ENCODE peak calls at places on chromosomes 13 and 19, in seven cellular contexts. One of them, this sample, is unnamed.

GRCh38 chr19:16074488-16075365 is 1.6 kb upstream of the TPM4 start:
- DNase-seq in GM23338: no peak
- DNase-seq in HCT116: no peak
- DNase-seq in endothelial cell of umbilical vein: no peak
- DNase-seq in K562: no peak
- DNase-seq in H1: peak; percentile 38
- DNase-seq in GM12878: no peak
- DNase-seq in this sample: no peak

GRCh38 chr13:35891973-35892441 is 239.2 kb downstream of the DCLK1 start:
- DNase-seq in GM23338: no peak
- DNase-seq in HCT116: no peak
- DNase-seq in endothelial cell of umbilical vein: no peak
- DNase-seq in K562: no peak
- DNase-seq in H1: no peak
- DNase-seq in GM12878: no peak
- DNase-seq in this sample: no peak

GRCh38 chr13:20064128-20064527 is 96.7 kb downstream of the GJA3 start:
- DNase-seq in GM23338: no peak
- DNase-seq in HCT116: no peak
- DNase-seq in endothelial cell of umbilical vein: peak; percentile 28
- DNase-seq in K562: no peak
- DNase-seq in H1: no peak
- DNase-seq in GM12878: no peak
- DNase-seq in this sample: no peak

GRCh38 chr13:77696006-77696862 is 1.3 kb upstream of the SLAIN1 start:
- DNase-seq in GM23338: peak; percentile 64
- DNase-seq in HCT116: no peak
- DNase-seq in endothelial cell of umbilical vein: peak; percentile 12
- DNase-seq in K562: no peak
- DNase-seq in H1: no peak
- DNase-seq in GM12878: no peak
- DNase-seq in this sample: no peak

GRCh38 chr13:28532226-28533048 is 37.5 kb upstream of the FLT1 start:
- DNase-seq in GM23338: peak; percentile 72
- DNase-seq in HCT116: no peak
- DNase-seq in endothelial cell of umbilical vein: peak; percentile 69
- DNase-seq in K562: peak; percentile 64
- DNase-seq in H1: peak; percentile 71
- DNase-seq in GM12878: no peak
- DNase-seq in this sample: no peak

GRCh38 chr13:110874508-110874960 is 40.3 kb downstream of the ANKRD10 start:
- DNase-seq in GM23338: peak; percentile 93
- DNase-seq in HCT116: peak; percentile 39
- DNase-seq in endothelial cell of umbilical vein: peak; percentile 43
- DNase-seq in K562: peak; percentile 91
- DNase-seq in H1: peak; percentile 93
- DNase-seq in GM12878: no peak
- DNase-seq in this sample: no peak

GRCh38 chr13:45224181-45224580 is 23.3 kb upstream of the KCTD4 start:
- DNase-seq in GM23338: no peak
- DNase-seq in HCT116: no peak
- DNase-seq in endothelial cell of umbilical vein: no peak
- DNase-seq in K562: no peak
- DNase-seq in H1: no peak
- DNase-seq in GM12878: no peak
- DNase-seq in this sample: no peak

GRCh38 chr13:39406688-39407087 is 196.3 kb downstream of the LHFPL6 start:
- DNase-seq in GM23338: peak; percentile 61
- DNase-seq in HCT116: no peak
- DNase-seq in endothelial cell of umbilical vein: no peak
- DNase-seq in K562: peak; percentile 9
- DNase-seq in H1: no peak
- DNase-seq in GM12878: peak; percentile 9
- DNase-seq in this sample: no peak

GRCh38 chr19:10352764-10353671 is 13.6 kb upstream of the ICAM3 start:
- DNase-seq in GM23338: peak; percentile 96
- DNase-seq in HCT116: no peak
- DNase-seq in endothelial cell of umbilical vein: no peak
- DNase-seq in K562: peak; percentile 54
- DNase-seq in H1: peak; percentile 96
- DNase-seq in GM12878: no peak
- DNase-seq in this sample: no peak

GRCh38 chr13:31310781-31311180 is 111.0 kb downstream of the B3GLCT start:
- DNase-seq in GM23338: no peak
- DNase-seq in HCT116: no peak
- DNase-seq in endothelial cell of umbilical vein: peak; percentile 13
- DNase-seq in K562: no peak
- DNase-seq in H1: no peak
- DNase-seq in GM12878: no peak
- DNase-seq in this sample: no peak

GRCh38 chr13:42041017-42041683 is 7.3 kb upstream of the DGKH start:
- DNase-seq in GM23338: peak; percentile 78
- DNase-seq in HCT116: peak; percentile 38
- DNase-seq in endothelial cell of umbilical vein: peak; percentile 56
- DNase-seq in K562: peak; percentile 22
- DNase-seq in H1: peak; percentile 73
- DNase-seq in GM12878: peak; percentile 11
- DNase-seq in this sample: no peak

GRCh38 chr19:6402834-6403608 is 10.1 kb upstream of the GTF2F1 start:
- DNase-seq in GM23338: peak; percentile 25
- DNase-seq in HCT116: no peak
- DNase-seq in endothelial cell of umbilical vein: peak; percentile 45
- DNase-seq in K562: no peak
- DNase-seq in H1: no peak
- DNase-seq in GM12878: no peak
- DNase-seq in this sample: no peak

GRCh38 chr13:35927554-35927953 is 203.6 kb downstream of the DCLK1 start:
- DNase-seq in GM23338: no peak
- DNase-seq in HCT116: no peak
- DNase-seq in endothelial cell of umbilical vein: peak; percentile 19
- DNase-seq in K562: no peak
- DNase-seq in H1: no peak
- DNase-seq in GM12878: no peak
- DNase-seq in this sample: no peak

GRCh38 chr19:53013621-53014020 is at the start of gene ERVV-1:
- DNase-seq in GM23338: no peak
- DNase-seq in HCT116: no peak
- DNase-seq in endothelial cell of umbilical vein: no peak
- DNase-seq in K562: no peak
- DNase-seq in H1: no peak
- DNase-seq in GM12878: no peak
- DNase-seq in this sample: no peak

GRCh38 chr13:39038569-39038898 is 278 bp downstream of the NHLRC3 start:
- DNase-seq in GM23338: no peak
- DNase-seq in HCT116: no peak
- DNase-seq in endothelial cell of umbilical vein: no peak
- DNase-seq in K562: no peak
- DNase-seq in H1: no peak
- DNase-seq in GM12878: no peak
- DNase-seq in this sample: no peak

GRCh38 chr13:34678154-34678553 is 263.9 kb upstream of the NBEA start:
- DNase-seq in GM23338: no peak
- DNase-seq in HCT116: no peak
- DNase-seq in endothelial cell of umbilical vein: peak; percentile 39
- DNase-seq in K562: no peak
- DNase-seq in H1: no peak
- DNase-seq in GM12878: no peak
- DNase-seq in this sample: no peak

GRCh38 chr19:10473192-10473591 is 30.0 kb downstream of the KEAP1 start:
- DNase-seq in GM23338: no peak
- DNase-seq in HCT116: no peak
- DNase-seq in endothelial cell of umbilical vein: no peak
- DNase-seq in K562: no peak
- DNase-seq in H1: no peak
- DNase-seq in GM12878: no peak
- DNase-seq in this sample: no peak

GRCh38 chr13:70310720-70311119 is 202.5 kb upstream of the KLHL1 start:
- DNase-seq in GM23338: peak; percentile 79
- DNase-seq in HCT116: peak; percentile 26
- DNase-seq in endothelial cell of umbilical vein: peak; percentile 34
- DNase-seq in K562: no peak
- DNase-seq in H1: no peak
- DNase-seq in GM12878: no peak
- DNase-seq in this sample: peak; percentile 14

GRCh38 chr13:38624822-38625221 is 62.1 kb upstream of the FREM2 start:
- DNase-seq in GM23338: peak; percentile 93
- DNase-seq in HCT116: no peak
- DNase-seq in endothelial cell of umbilical vein: no peak
- DNase-seq in K562: no peak
- DNase-seq in H1: peak; percentile 51
- DNase-seq in GM12878: no peak
- DNase-seq in this sample: no peak

DNA sequence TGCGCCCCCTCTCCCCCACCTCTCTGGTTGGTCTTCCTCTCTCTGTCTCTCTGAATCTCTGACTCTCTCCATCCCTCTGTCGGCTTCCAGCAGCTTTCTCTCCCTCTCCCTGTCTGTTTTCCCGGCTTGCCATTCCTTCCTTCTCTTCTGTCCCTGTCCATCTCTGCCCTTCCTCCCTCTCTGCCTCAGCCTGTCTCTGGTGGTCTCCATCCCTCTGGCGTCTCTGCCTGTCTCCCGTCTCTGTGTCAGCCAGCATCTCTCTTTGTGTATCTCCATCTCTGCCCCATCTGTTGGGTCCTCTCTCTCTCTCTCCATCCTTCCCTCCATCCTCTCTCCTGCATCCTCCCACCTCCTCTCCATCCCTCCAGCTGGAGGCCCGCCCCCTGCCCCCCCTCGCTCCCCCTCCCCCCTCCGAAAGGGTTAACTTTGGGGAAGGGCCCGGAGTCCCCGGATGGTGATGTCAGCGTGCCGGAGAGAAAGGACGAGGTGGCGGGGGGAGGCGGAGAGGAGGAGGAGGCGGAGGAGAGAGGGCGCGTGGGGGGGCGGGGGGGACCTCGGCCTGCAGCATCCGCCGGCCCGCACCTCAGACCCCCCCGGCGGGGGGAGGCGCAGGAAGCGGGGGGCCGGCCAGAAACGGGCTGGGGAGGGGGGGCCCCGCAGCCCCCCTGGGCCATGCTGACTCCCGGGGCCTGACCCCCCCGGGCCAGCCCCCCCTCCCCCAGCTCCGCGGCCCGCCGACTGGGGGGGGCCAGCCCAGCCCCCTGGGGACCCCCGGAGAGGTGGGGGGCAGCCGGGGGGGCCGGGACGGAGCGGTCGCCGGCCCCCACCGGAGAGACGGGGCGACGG is at the start of gene BRSK1:
- DNase-seq in GM23338: peak; percentile 95
- DNase-seq in HCT116: peak; percentile 26
- DNase-seq in endothelial cell of umbilical vein: no peak
- DNase-seq in K562: peak; percentile 75
- DNase-seq in H1: peak; percentile 86
- DNase-seq in GM12878: no peak
- DNase-seq in this sample: no peak
- TF ChIP-seq EZH2 in GM23338: no peak
- TF ChIP-seq EZH2 in HCT116: no peak
- TF ChIP-seq EZH2 in endothelial cell of umbilical vein: peak; percentile 58
- TF ChIP-seq EZH2 in K562: no peak
- TF ChIP-seq EZH2 in H1: no peak
- TF ChIP-seq EZH2 in GM12878: no peak
- TF ChIP-seq EZH2 in this sample: no peak

DNA sequence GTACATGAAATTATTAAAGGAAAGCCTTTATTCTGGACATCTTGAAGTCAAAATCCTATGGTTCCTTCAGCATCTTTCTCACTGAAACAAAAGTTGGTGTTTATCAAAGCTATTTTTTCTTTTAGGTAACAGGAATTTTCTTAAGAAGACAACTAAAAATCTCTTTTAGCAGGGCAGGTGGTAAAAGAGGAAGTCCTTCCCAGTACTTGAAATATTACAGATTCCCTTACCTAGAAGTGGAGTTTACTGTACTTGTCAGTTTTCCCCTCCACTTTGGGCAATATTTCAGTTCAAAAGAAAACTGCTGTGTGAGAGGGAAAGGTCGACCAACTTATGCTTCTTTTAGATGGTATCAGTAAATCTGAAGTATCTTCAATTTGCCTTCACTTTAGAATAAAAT is 64.3 kb upstream of the TDRD3 start:
- DNase-seq in GM23338: no peak
- DNase-seq in HCT116: no peak
- DNase-seq in endothelial cell of umbilical vein: no peak
- DNase-seq in K562: no peak
- DNase-seq in H1: no peak
- DNase-seq in GM12878: no peak
- DNase-seq in this sample: no peak
- TF ChIP-seq POLR2AphosphoS5 in GM23338: no peak
- TF ChIP-seq POLR2AphosphoS5 in HCT116: no peak
- TF ChIP-seq POLR2AphosphoS5 in endothelial cell of umbilical vein: no peak
- TF ChIP-seq POLR2AphosphoS5 in K562: no peak
- TF ChIP-seq POLR2AphosphoS5 in H1: no peak
- TF ChIP-seq POLR2AphosphoS5 in GM12878: no peak
- TF ChIP-seq POLR2AphosphoS5 in this sample: no peak

DNA sequence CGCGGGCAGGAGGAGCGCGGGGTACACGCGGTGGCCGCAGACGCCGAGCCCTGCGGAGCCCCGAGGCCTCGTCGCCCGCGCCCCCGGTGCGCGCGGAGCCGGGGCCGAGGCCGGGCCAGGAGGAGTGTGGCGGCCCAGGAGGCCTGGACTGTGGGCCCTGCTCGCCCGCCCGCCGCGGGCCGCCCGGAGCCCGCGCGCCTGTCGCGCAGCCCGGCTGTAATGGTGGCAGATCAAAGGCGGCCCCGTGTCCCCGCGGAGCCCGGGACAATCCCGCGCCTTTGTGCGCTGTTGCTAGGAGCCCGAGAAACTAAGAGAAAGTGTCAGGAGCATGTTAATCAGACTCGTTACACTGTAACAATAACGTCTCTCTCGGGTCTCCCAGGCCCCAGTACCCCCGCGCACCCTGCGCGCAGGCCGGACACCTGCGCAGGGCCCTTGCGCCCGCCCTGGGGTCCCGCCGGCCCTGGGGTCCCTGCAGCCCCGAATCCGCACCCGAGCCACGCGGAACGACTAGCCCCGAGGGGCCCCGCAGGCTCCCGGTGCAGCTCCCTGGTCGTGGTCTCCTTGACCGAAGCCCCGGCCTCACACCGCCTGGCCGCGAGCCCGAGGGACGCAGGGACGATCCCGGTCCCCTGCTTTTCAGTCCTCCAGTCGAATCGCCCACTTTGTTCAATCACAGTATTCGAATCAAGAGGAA is 75.4 kb downstream of the ZIC5 start:
- DNase-seq in GM23338: peak; percentile 82
- DNase-seq in HCT116: no peak
- DNase-seq in endothelial cell of umbilical vein: no peak
- DNase-seq in K562: no peak
- DNase-seq in H1: peak; percentile 65
- DNase-seq in GM12878: no peak
- DNase-seq in this sample: no peak
- TF ChIP-seq EZH2 in GM23338: no peak
- TF ChIP-seq EZH2 in HCT116: no peak
- TF ChIP-seq EZH2 in endothelial cell of umbilical vein: peak; percentile 70
- TF ChIP-seq EZH2 in K562: no peak
- TF ChIP-seq EZH2 in H1: no peak
- TF ChIP-seq EZH2 in GM12878: no peak
- TF ChIP-seq EZH2 in this sample: no peak

DNA sequence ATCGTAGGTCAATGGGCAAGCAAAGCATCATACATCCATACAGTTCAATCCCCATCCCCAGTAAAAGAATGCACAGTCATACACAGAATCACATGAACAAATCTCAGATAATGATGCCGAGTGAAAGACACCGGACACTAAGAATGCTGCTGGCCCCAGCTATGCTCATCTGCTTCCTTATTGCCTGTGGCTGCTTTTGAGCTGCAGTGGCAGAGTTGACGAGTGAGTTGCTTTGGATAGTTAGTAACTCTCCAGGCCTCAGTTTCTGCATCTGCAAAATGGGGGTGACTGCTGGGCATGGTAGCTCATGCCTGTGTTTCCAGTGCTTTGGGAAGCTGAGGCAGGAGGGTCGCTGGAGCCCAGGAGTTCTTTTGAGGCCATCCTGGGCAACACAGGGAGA is 12.9 kb upstream of the NFIC start:
- DNase-seq in GM23338: no peak
- DNase-seq in HCT116: no peak
- DNase-seq in endothelial cell of umbilical vein: no peak
- DNase-seq in K562: no peak
- DNase-seq in H1: no peak
- DNase-seq in GM12878: no peak
- DNase-seq in this sample: no peak
- TF ChIP-seq POLR2AphosphoS5 in GM23338: no peak
- TF ChIP-seq POLR2AphosphoS5 in HCT116: no peak
- TF ChIP-seq POLR2AphosphoS5 in endothelial cell of umbilical vein: no peak
- TF ChIP-seq POLR2AphosphoS5 in K562: no peak
- TF ChIP-seq POLR2AphosphoS5 in H1: no peak
- TF ChIP-seq POLR2AphosphoS5 in GM12878: no peak
- TF ChIP-seq POLR2AphosphoS5 in this sample: no peak

This sample was measured in SK-N-MC.